ENCODE peak calls at places on chromosomes 2 and 18, in four cellular contexts. U, P, E and Y are unnamed samples.

GRCh38 chr2:65064728-65065552 is 8.7 kb downstream of the CEP68 start:
- DNase-seq in U (no peak), P (peak), E (peak), Y (peak)

GRCh38 chr2:196259507-196260481 is 88.4 kb upstream of the STK17B start:
- DNase-seq in U (no peak), P (no peak), E (peak), Y (peak)

GRCh38 chr2:236787885-236788284 is 218.3 kb downstream of the ACKR3 start:
- DNase-seq in U (no peak), P (no peak), E (no peak), Y (no peak)

GRCh38 chr2:31253344-31254155 is 19.6 kb downstream of the EHD3 start:
- DNase-seq in U (no peak), P (no peak), E (no peak), Y (peak)

GRCh38 chr2:106972782-106973181 is 86.8 kb upstream of the ST6GAL2 start:
- DNase-seq in U (no peak), P (no peak), E (no peak), Y (no peak)

GRCh38 chr2:30766666-30767065 is 40.6 kb downstream of the CAPN13 start:
- DNase-seq in U (no peak), P (no peak), E (no peak), Y (no peak)

GRCh38 chr18:14914126-14914525 is 166.2 kb downstream of the ANKRD30B start:
- DNase-seq in U (no peak), P (no peak), E (no peak), Y (no peak)

GRCh38 chr18:55763805-55764204 is 175.8 kb upstream of the TCF4 start:
- DNase-seq in U (no peak), P (no peak), E (no peak), Y (no peak)

GRCh38 chr2:173571021-173571821 is 216.5 kb downstream of the CDCA7 start:
- DNase-seq in U (no peak), P (no peak), E (peak), Y (peak)

GRCh38 chr2:75602724-75603342 is 42.1 kb upstream of the EVA1A start:
- DNase-seq in U (no peak), P (no peak), E (no peak), Y (peak)

GRCh38 chr2:217366996-217367395 is 507.1 kb upstream of the TNP1 start:
- DNase-seq in U (no peak), P (no peak), E (no peak), Y (no peak)

GRCh38 chr2:19675003-19675629 is 226.7 kb downstream of the TTC32 start:
- DNase-seq in U (no peak), P (no peak), E (no peak), Y (no peak)

GRCh38 chr2:171320208-171320621 is 113.6 kb downstream of the METTL8 start:
- DNase-seq in U (no peak), P (no peak), E (no peak), Y (no peak)

GRCh38 chr2:148989882-148990493 is 48.5 kb upstream of the LYPD6B start:
- DNase-seq in U (no peak), P (peak), E (peak), Y (peak)

GRCh38 chr2:160210599-160211138 is 10.6 kb upstream of the ITGB6 start:
- DNase-seq in U (peak), P (peak), E (peak), Y (peak)

GRCh38 chr2:202560200-202560599 is 74.6 kb upstream of the FAM117B start:
- DNase-seq in U (no peak), P (no peak), E (no peak), Y (no peak)

GRCh38 chr18:58392336-58393000 is 236.4 kb downstream of the ALPK2 start:
- DNase-seq in U (no peak), P (no peak), E (no peak), Y (no peak)

GRCh38 chr2:200385063-200385635 is 78.7 kb downstream of the SPATS2L start:
- DNase-seq in U (no peak), P (no peak), E (no peak), Y (no peak)

GRCh38 chr2:228593992-228594391 is 412.5 kb upstream of the SPHKAP start:
- DNase-seq in U (no peak), P (no peak), E (no peak), Y (peak)

GRCh38 chr2:156447761-156448160 is 11.6 kb downstream of the GPD2 start:
- DNase-seq in U (no peak), P (no peak), E (no peak), Y (no peak)

GRCh38 chr18:2111456-2111855 is 459.8 kb downstream of the METTL4 start:
- DNase-seq in U (no peak), P (no peak), E (no peak), Y (no peak)

GRCh38 chr2:226669249-226669648 is 130.4 kb downstream of the IRS1 start:
- DNase-seq in U (no peak), P (no peak), E (no peak), Y (no peak)

GRCh38 chr2:113156278-113157107 is 17.3 kb upstream of the PSD4 start:
- DNase-seq in U (no peak), P (no peak), E (no peak), Y (peak)

GRCh38 chr2:96259497-96259921 is 6.3 kb downstream of the TMEM127 start:
- DNase-seq in U (no peak), P (no peak), E (no peak), Y (peak)

GRCh38 chr2:190469770-190470169 is 61.6 kb downstream of the MFSD6 start:
- DNase-seq in U (no peak), P (no peak), E (peak), Y (peak)

GRCh38 chr2:191109888-191110287 is 40.9 kb downstream of the STAT4 start:
- DNase-seq in U (peak), P (no peak), E (no peak), Y (no peak)

GRCh38 chr2:11539317-11540147 is 5.7 kb downstream of the GREB1 start:
- DNase-seq in U (no peak), P (no peak), E (peak), Y (peak)

GRCh38 chr18:61635901-61636528 is 256.8 kb downstream of the RNF152 start:
- DNase-seq in U (peak), P (peak), E (peak), Y (peak)

GRCh38 chr2:238431431-238431830 is 4.7 kb downstream of the ASB1 start:
- DNase-seq in U (no peak), P (no peak), E (no peak), Y (no peak)

GRCh38 chr18:31058897-31059296 is 16.4 kb upstream of the DSC3 start:
- DNase-seq in U (no peak), P (no peak), E (no peak), Y (no peak)

GRCh38 chr2:218194880-218195279 is 22.1 kb upstream of the ARPC2 start:
- DNase-seq in U (no peak), P (peak), E (no peak), Y (no peak)

GRCh38 chr18:3652380-3653262 is 202.6 kb downstream of the TGIF1 start:
- DNase-seq in U (peak), P (no peak), E (peak), Y (peak)

GRCh38 chr18:48116017-48116416 is 185.6 kb upstream of the SMAD2 start:
- DNase-seq in U (no peak), P (no peak), E (no peak), Y (no peak)

GRCh38 chr2:53632714-53633113 is 134.9 kb upstream of the CHAC2 start:
- DNase-seq in U (no peak), P (no peak), E (no peak), Y (no peak)